ENCODE peak calls at places on chromosomes 7 and 10, in five cellular contexts. P is PC-3; O is cardiac septum; Y is AG04450; V is activated CD4-positive, alpha-beta T cell treated with anti-CD3 and anti-CD28 coated beads for 36 hours. G is an unnamed sample.
A peak's percentile ranks its signal among the peaks of the same experiment; 100 is the strongest.

GRCh38 chr7:81831883-81832282 is 62.0 kb upstream of the HGF start:
- DNase-seq in P (no peak), O (no peak), Y (no peak), V (no peak), G (no peak)

GRCh38 chr7:87926581-87927461 is 7.2 kb upstream of the ADAM22 start:
- DNase-seq in P (no peak), O (no peak), Y (no peak), V (peak; percentile 18), G (no peak)

GRCh38 chr7:29946428-29947186 is 43.0 kb downstream of the SCRN1 start:
- DNase-seq in P (peak; percentile 52), O (no peak), Y (no peak), V (no peak), G (no peak)

GRCh38 chr7:81180573-81180972 is 261.7 kb upstream of the SEMA3C start:
- DNase-seq in P (no peak), O (no peak), Y (no peak), V (no peak), G (no peak)

GRCh38 chr7:40717242-40717641 is 582.4 kb downstream of the SUGCT start:
- DNase-seq in P (peak; percentile 86), O (no peak), Y (peak; percentile 60), V (peak; percentile 59), G (no peak)

GRCh38 chr7:150754950-150755349 is 17.7 kb downstream of the GIMAP5 start:
- DNase-seq in P (no peak), O (no peak), Y (no peak), V (no peak), G (no peak)

GRCh38 chr10:104304346-104304745 is 33.9 kb downstream of the ITPRIP start:
- DNase-seq in P (no peak), O (peak; percentile 1), Y (no peak), V (no peak), G (no peak)

GRCh38 chr10:65614956-65615565 is 1310.8 kb upstream of the LRRTM3 start:
- DNase-seq in P (no peak), O (no peak), Y (no peak), V (no peak), G (no peak)

GRCh38 chr10:25294032-25294926 is 119.5 kb downstream of the GPR158 start:
- DNase-seq in P (peak; percentile 75), O (no peak), Y (no peak), V (peak; percentile 4), G (no peak)